ENCODE peak calls at places on chromosomes 7 and 10, in eight cellular contexts. Y is GM23338, Q is cardiac muscle cell, P is heart right ventricle, H is fibroblast of pulmonary artery, G is astrocyte of the spinal cord, B is AG09319, L is fibroblast of lung. C is an unnamed sample.
A peak's percentile ranks its signal among the peaks of the same experiment; 100 is the strongest.

GRCh38 chr10:79022565-79023488 is 45.9 kb upstream of the ZMIZ1 start:
- DNase-seq in Y (peak; percentile 82), Q (peak; percentile 90), P (peak; percentile 69), H (peak; percentile 67), G (peak; percentile 13), B (no peak), L (peak; percentile 37), C (no peak)

GRCh38 chr10:68665841-68666240 is 55.2 kb upstream of the CCAR1 start:
- DNase-seq in Y (no peak), Q (peak; percentile 47), P (no peak), H (peak; percentile 43), G (no peak), B (peak; percentile 20), L (peak; percentile 74), C (no peak)

GRCh38 chr7:98354511-98355249 is 46.2 kb downstream of the BAIAP2L1 start:
- DNase-seq in Y (no peak), Q (peak; percentile 84), P (no peak), H (peak; percentile 71), G (peak; percentile 92), B (no peak), L (peak; percentile 63), C (no peak)

GRCh38 chr10:131676971-131677421 is 223.8 kb upstream of the PPP2R2D start:
- DNase-seq in Y (peak; percentile 93), Q (no peak), P (no peak), H (no peak), G (no peak), B (no peak), L (no peak), C (no peak)

GRCh38 chr10:3529691-3530090 is 255.3 kb downstream of the KLF6 start:
- DNase-seq in Y (no peak), Q (no peak), P (no peak), H (no peak), G (no peak), B (no peak), L (no peak), C (no peak)

GRCh38 chr10:122165914-122166313 is 105.2 kb upstream of the BTBD16 start:
- DNase-seq in Y (no peak), Q (no peak), P (no peak), H (no peak), G (no peak), B (no peak), L (no peak), C (no peak)

GRCh38 chr7:44224216-44224950 is 23.6 kb downstream of the YKT6 start:
- DNase-seq in Y (no peak), Q (no peak), P (peak; percentile 6), H (no peak), G (no peak), B (no peak), L (no peak), C (no peak)

GRCh38 chr7:36088966-36089365 is 64.1 kb upstream of the EEPD1 start:
- DNase-seq in Y (peak; percentile 4), Q (no peak), P (no peak), H (no peak), G (no peak), B (no peak), L (no peak), C (no peak)

DNA sequence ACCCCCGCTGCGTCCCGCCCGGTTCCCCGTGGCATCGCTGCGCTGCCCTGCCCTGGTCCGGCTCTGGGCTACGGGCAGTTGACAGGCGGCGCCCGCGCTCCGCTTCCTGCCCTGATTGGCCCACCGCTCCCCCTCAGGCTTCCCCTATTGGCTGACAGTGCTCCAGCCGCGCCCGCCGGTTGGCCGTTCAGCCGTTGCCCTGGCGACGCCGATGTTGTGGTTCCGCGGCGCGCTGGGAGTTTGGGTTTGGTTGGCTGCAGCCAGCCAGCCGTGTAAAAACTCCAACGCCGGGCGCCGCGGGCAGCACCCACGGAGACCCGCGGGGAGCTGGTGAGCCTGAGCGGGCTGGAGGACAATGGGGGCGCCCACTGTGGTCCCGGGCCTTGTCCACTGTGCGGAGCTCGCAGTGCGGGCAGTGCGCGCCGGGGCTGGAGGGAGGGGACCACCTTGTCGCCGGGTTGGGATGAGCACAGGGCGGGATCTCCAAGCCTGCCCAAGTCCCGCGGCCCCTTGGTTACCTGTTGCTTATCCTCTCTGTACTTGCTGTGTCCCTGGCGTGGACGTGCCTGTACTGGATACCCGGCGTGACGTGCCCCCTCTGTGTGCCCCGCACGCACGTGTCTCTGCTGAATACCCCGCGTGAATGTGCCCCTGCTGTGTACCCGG is at the start of gene C7orf57:
- DNase-seq in Y (peak; percentile 95), Q (peak; percentile 91), P (peak; percentile 93), H (peak; percentile 81), G (peak; percentile 83), B (peak; percentile 48), L (peak; percentile 78), C (peak; percentile 75)
- TF ChIP-seq CTCF in Y (no peak), Q (no peak), P (peak; percentile 22), H (no peak), G (peak; percentile 22), B (peak; percentile 29), L (no peak), C (no peak)

GRCh38 chr10:60821661-60822060 is 43.4 kb downstream of the CDK1 start:
- DNase-seq in Y (no peak), Q (no peak), P (no peak), H (peak; percentile 35), G (no peak), B (no peak), L (no peak), C (no peak)

GRCh38 chr10:60818134-60818770 is 40.0 kb downstream of the CDK1 start:
- DNase-seq in Y (no peak), Q (peak; percentile 69), P (no peak), H (peak; percentile 55), G (peak; percentile 83), B (no peak), L (peak; percentile 46), C (no peak)

GRCh38 chr10:60819271-60819670 is 41.0 kb downstream of the CDK1 start:
- DNase-seq in Y (no peak), Q (no peak), P (no peak), H (no peak), G (no peak), B (no peak), L (no peak), C (no peak)

GRCh38 chr10:60817135-60817805 is 39.0 kb downstream of the CDK1 start:
- DNase-seq in Y (no peak), Q (peak; percentile 15), P (no peak), H (peak; percentile 26), G (peak; percentile 22), B (no peak), L (no peak), C (no peak)

DNA sequence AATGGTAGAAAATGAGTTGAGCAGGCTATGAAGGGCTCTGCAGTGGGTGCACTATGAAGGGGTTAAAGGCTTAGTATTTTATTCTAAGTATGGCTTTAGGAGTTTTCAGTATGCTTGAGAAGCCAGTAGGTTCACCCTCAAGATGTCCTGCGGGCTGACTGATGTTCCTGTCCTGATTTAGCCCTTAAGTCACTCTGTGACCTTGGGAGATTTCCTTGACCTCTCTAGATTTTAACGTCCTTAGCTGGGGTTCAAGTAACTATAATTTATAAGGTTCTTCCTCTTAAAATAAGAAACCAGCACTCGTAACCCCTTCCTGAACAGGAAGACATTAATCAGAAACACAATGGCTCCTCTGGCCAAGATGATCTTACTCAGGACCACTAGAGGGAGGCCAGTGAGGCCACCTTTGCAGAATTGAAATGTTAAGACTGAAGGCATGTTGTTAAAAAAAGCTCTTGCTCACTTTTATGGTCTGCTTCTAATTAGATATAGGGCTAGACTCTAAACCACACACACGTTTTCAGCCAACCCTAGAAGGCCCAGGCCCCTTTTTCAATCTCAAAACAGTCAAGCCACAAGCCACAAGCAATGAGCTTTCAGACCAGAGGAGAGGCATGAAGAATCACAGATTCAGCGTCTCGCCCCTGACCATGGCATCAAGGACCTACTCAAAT is 42.0 kb downstream of the CDK1 start:
- DNase-seq in Y (peak; percentile 54), Q (peak; percentile 66), P (no peak), H (peak; percentile 49), G (peak; percentile 88), B (peak; percentile 50), L (peak; percentile 33), C (no peak)
- TF ChIP-seq CTCF in Y (peak; percentile 55), Q (peak; percentile 48), P (peak; percentile 41), H (peak; percentile 50), G (peak; percentile 65), B (peak; percentile 65), L (peak; percentile 37), C (no peak)

GRCh38 chr7:56063882-56064625 is at the start of gene SUMF2:
- DNase-seq in Y (peak; percentile 93), Q (peak; percentile 92), P (peak; percentile 94), H (peak; percentile 88), G (peak; percentile 86), B (peak; percentile 78), L (peak; percentile 91), C (peak; percentile 91)
- TF ChIP-seq CTCF in Y (no peak), Q (peak; percentile 20), P (no peak), H (peak; percentile 5), G (no peak), B (peak; percentile 27), L (no peak), C (no peak)

DNA sequence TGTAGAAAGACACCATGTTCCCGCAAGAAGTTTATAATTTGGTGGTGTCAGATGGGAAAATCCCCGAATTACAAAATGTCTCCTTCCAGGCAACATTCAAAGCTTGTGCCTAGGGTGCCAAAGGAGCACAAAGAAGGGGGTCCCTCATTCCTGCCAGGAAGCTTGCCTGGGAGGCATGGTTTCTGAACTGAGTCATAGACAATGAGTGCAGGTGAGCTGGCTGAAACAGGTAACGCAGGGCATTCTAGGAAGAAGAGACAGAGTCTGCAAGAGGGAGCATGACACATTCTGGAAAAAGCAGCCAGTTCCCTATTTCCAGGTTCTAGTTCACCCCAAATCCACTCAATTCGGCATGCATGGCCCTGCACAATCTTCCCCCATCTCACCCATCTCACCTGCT is 11.9 kb upstream of the CALU start:
- DNase-seq in Y (no peak), Q (no peak), P (no peak), H (no peak), G (no peak), B (no peak), L (no peak), C (no peak)
- TF ChIP-seq CTCF in Y (no peak), Q (no peak), P (no peak), H (no peak), G (no peak), B (no peak), L (no peak), C (no peak)

DNA sequence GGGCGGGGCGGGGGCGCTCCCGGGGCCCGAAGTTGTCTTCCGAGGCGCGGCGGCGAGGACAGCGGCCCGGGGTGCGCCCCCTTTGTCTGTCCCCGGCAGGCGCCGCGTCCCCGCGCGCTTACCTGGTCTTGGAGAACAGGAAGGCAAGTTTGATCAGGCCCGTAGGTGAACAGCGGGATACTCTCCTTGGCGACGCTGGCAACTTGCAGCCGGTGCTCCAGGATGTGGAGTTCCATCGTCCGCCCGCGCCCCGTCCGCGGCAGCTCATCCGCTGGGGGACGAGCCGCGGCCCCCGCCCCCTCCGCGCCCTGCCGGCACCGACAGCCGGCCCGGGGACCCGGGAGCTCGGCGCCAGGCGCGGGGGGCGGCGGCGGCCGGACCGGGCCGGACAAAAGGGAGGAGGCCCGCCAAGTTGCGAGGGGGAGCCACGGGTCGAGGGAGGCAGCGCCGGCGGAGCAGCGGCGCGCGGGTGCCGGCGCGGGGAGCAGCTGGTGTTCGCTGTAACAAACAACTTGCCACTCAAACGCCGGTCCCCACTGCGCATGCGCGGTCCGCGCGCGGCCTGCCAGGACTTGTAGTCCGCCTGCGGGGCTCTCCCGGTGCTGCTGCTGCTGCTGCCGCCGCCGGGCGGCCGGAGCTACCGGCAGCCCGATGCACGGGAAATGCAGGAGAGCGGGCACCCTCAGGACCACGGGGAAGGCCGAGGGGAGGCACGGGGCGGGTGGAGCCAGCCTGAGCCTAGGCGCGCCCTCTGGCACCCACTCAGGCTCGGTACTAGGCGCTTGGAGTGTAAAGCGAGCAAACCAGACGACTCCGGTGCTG is 35.6 kb upstream of the SPDYE3 start:
- DNase-seq in Y (peak; percentile 96), Q (peak; percentile 97), P (peak; percentile 99), H (peak; percentile 97), G (peak; percentile 95), B (peak; percentile 93), L (peak; percentile 95), C (peak; percentile 96)
- TF ChIP-seq CTCF in Y (peak; percentile 24), Q (peak; percentile 28), P (peak; percentile 10), H (peak; percentile 15), G (peak; percentile 43), B (peak; percentile 20), L (peak; percentile 10), C (no peak)

GRCh38 chr10:128803790-128804189 is 663.3 kb upstream of the MGMT start:
- DNase-seq in Y (peak; percentile 30), Q (no peak), P (no peak), H (no peak), G (no peak), B (no peak), L (no peak), C (no peak)
- TF ChIP-seq CTCF in Y (peak; percentile 18), Q (no peak), P (no peak), H (no peak), G (no peak), B (no peak), L (no peak), C (no peak)

C was measured in activated B cell treated with CpG ODN at 0.5 μM for 24 hours.